ENCODE peak calls at places on chromosomes 2 and 18, in four cellular contexts. L is K562, E is SK-N-SH, X is HepG2. A is an unnamed sample.

GRCh38 chr2:198441246-198441645 is 636.9 kb downstream of the PLCL1 start:
- DNase-seq in L (no peak), E (no peak), X (no peak), A (peak)

GRCh38 chr2:128776461-128776971 is 457.8 kb upstream of the HS6ST1 start:
- DNase-seq in L (no peak), E (no peak), X (no peak), A (no peak)

GRCh38 chr2:172094319-172095145 is 8.2 kb downstream of the DLX2 start:
- DNase-seq in L (no peak), E (peak), X (no peak), A (no peak)

GRCh38 chr18:28115149-28115550 is 61.8 kb downstream of the CDH2 start:
- DNase-seq in L (no peak), E (no peak), X (peak), A (peak)

GRCh38 chr2:136238552-136239346 is 120.8 kb upstream of the CXCR4 start:
- DNase-seq in L (no peak), E (no peak), X (no peak), A (peak)

GRCh38 chr2:207235621-207236020 is 69.9 kb upstream of the KLF7 start:
- DNase-seq in L (no peak), E (no peak), X (no peak), A (no peak)

GRCh38 chr2:38159621-38160020 is 83.7 kb upstream of the CYP1B1 start:
- DNase-seq in L (no peak), E (no peak), X (no peak), A (no peak)

GRCh38 chr2:233032551-233033320 is at the start of gene NEU2:
- DNase-seq in L (no peak), E (no peak), X (no peak), A (no peak)

GRCh38 chr2:109067829-109068152 is 61.2 kb upstream of the SH3RF3 start:
- DNase-seq in L (no peak), E (no peak), X (no peak), A (no peak)

GRCh38 chr2:149451417-149452165 is 121.2 kb downstream of the LYPD6 start:
- DNase-seq in L (no peak), E (no peak), X (no peak), A (no peak)

GRCh38 chr2:201984800-201985525 is 48.7 kb upstream of the FZD7 start:
- DNase-seq in L (no peak), E (peak), X (no peak), A (no peak)

GRCh38 chr2:218782529-218782845 is 540 bp downstream of the CYP27A1 start:
- DNase-seq in L (no peak), E (no peak), X (peak), A (no peak)

GRCh38 chr2:128584296-128584900 is 265.7 kb upstream of the HS6ST1 start:
- DNase-seq in L (no peak), E (no peak), X (no peak), A (peak)

GRCh38 chr18:53070706-53071105 is 730.7 kb downstream of the DCC start:
- DNase-seq in L (no peak), E (no peak), X (no peak), A (no peak)

DNA sequence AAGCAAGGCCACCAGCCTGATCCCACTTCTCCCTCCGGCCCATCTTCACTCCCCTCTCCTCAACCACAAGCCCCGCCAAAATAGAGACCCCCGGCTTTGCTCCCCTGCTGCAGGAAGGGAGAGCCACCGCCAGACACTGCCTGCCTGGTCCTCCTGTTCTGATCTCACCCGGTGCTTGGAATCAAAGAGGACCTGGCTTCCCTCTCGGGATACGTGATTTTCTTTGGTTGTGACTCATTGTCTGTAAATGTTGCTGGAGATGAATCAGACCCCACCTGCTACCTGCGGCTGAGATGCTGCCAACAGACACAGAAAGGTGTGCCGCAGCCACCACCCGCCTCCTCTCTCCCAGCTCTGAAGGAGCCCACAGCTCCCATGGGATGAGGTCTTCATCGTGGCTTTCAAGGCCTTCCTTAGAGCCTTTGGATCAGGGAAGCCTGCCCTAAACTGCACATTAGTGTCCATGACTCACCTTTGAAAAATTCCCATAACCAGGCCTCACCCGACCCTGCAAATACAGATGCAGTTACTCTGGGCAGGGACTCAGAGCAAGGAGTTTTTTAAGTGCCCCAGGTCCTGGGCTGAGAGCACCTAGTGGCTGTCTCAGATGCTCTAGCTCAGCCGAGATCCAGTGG is 79.4 kb upstream of the ZNF532 start:
- DNase-seq in L (no peak), E (no peak), X (no peak), A (peak)
- TF ChIP-seq MXI1 in L (no peak), E (no peak), X (no peak), A (no peak)

DNA sequence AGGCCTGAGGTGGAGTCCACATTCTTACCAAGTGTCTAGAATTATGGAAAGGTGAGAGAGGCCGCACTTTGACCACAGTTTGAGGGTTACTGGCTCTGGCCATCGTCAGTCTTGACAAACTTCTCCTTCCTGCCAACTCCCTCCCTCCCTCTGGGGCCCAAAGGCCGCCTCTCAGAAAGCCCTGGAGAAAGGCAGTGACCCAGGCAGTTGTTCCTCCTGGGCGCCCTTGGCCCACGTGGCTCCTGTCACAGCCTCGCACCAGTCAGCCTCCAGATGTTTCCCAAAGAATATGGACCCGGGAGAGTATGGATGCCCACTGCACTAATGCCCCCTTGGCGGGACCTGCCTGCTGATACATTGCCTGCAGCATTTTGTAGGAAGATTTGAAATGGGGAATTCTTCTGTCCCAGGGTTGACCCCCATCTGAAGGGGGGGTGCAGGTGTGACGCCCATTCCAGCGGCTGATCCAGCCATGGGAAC is 61.7 kb downstream of the ASB1 start:
- DNase-seq in L (no peak), E (no peak), X (no peak), A (no peak)
- TF ChIP-seq MXI1 in L (no peak), E (no peak), X (no peak), A (no peak)

DNA sequence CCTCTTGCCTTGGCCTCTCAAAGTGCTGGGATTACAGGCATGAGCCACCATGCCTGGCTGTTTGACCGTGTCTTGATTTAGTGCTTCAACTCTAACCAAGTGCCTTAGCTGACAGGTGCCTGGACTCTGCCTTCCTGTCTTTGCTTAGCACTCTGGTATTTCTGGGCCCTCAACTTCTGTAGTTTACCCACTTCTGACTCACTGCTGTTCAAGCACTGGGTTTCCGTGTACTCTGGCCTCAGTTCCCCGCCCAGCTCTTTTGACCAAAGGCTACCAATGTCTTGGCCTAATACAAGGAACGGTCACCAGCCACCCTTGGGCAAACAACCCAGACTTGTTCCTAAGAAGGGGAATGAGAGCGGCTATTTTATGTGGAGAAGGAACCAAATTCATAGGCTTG is 35.7 kb upstream of the CABLES1 start:
- DNase-seq in L (no peak), E (no peak), X (peak), A (no peak)
- TF ChIP-seq MXI1 in L (no peak), E (no peak), X (no peak), A (no peak)

DNA sequence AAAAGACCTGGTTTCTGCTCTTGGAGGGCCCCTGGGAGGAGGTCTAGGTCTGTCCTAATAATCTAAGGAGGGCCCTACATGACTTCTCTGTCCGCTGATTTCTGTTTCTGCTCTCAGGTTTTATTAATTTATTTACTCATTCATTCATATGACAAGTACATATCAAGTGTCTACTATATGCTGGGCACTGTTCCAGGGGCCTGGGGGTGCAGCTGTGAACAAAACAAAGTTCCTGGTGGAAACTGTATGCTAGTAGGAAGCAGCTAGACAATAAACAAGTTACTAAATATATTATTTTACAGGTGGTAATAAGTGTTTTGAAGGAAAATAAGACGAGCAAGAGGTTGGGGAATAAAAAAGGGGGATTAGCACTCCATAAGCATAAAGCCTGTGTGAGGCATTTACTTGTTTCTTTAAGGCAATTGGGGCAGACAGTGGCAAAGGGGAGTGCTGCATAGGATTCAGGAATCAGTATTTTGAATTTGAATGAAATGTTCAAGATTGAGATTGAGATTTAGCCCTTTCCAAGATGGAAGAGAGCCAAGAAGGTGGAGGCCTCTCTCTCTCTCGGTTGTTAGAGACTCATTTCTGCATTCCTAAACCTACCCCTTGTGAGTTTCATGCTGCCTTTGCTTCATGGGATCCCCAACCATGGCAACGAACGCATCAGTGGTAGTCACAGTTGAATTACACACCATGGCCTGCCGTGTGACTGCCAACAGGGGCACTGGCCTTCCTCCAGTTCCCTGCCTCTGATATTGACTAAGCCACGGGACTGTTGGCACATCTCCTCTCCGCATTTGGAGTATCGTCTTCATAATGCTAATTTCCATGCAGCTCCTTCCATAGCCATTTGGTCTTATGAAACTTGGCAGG is 28.3 kb downstream of the DRC1 start:
- DNase-seq in L (no peak), E (no peak), X (no peak), A (no peak)
- TF ChIP-seq MXI1 in L (no peak), E (no peak), X (no peak), A (no peak)

DNA sequence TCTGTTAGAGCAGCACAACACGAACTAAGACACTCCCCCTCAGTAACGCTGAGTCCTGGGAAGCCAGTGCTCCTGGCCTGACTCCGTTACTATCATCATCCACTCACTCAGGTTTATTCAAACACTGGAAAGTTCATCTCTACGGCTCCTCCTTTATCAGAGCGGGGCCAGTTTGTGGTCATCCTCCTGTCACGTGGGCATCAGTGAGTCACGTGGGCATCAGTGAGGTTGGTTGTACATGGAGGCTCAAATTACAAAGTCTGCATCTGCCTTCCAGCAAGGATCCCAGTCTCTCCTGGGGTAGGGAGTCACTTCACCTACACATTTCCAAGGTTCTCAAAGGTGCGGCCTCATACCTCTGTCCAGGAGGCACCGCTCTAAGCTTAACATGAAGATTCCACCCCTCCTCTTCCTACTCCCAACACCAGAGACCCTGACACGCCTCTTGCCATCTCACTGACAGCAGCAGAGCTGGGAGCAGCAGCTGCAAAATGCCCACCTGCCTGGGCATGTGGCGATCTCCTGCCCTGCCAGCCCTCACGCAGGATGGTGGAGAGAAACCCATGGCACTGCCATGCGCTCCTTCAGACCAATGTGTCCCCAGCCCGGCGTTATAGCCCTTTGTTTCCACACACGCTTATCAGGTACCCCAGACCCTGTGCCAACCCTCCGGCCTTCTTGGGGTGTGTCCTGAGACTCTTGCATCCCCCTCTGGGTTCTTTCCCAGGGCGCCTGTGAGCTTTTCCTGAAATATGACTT is 99.2 kb upstream of the PTPRM start:
- DNase-seq in L (peak), E (no peak), X (peak), A (peak)
- TF ChIP-seq MXI1 in L (no peak), E (no peak), X (no peak), A (no peak)

GRCh38 chr18:70459251-70459650 is 170.4 kb downstream of the SOCS6 start:
- DNase-seq in L (no peak), E (no peak), X (no peak), A (no peak)

GRCh38 chr18:70457223-70457622 is 168.4 kb downstream of the SOCS6 start:
- DNase-seq in L (no peak), E (no peak), X (no peak), A (no peak)

GRCh38 chr18:70456376-70456775 is 167.5 kb downstream of the SOCS6 start:
- DNase-seq in L (no peak), E (no peak), X (no peak), A (no peak)

GRCh38 chr18:70459731-70460130 is 170.9 kb downstream of the SOCS6 start:
- DNase-seq in L (no peak), E (no peak), X (no peak), A (no peak)

GRCh38 chr18:70457788-70458187 is 168.9 kb downstream of the SOCS6 start:
- DNase-seq in L (no peak), E (no peak), X (no peak), A (no peak)
- TF ChIP-seq MXI1 in L (no peak), E (no peak), X (no peak), A (no peak)

GRCh38 chr2:101566632-101567228 is 91.8 kb upstream of the RFX8 start:
- DNase-seq in L (no peak), E (no peak), X (peak), A (no peak)

GRCh38 chr2:101568969-101569368 is 94.1 kb upstream of the RFX8 start:
- DNase-seq in L (no peak), E (no peak), X (no peak), A (no peak)

GRCh38 chr2:101574622-101575021 is 99.7 kb upstream of the RFX8 start:
- DNase-seq in L (no peak), E (no peak), X (no peak), A (no peak)

GRCh38 chr2:101570121-101570520 is 95.2 kb upstream of the RFX8 start:
- DNase-seq in L (no peak), E (no peak), X (no peak), A (no peak)

GRCh38 chr2:101571951-101572350 is 97.0 kb upstream of the RFX8 start:
- DNase-seq in L (no peak), E (no peak), X (no peak), A (no peak)
- TF ChIP-seq MXI1 in L (no peak), E (no peak), X (no peak), A (no peak)

GRCh38 chr2:23402205-23402740 is 17.3 kb downstream of the KLHL29 start:
- DNase-seq in L (no peak), E (no peak), X (no peak), A (no peak)

GRCh38 chr2:23400703-23401102 is 15.7 kb downstream of the KLHL29 start:
- DNase-seq in L (no peak), E (no peak), X (no peak), A (no peak)

GRCh38 chr2:23401427-23402204 is 16.6 kb downstream of the KLHL29 start:
- DNase-seq in L (no peak), E (no peak), X (no peak), A (no peak)

GRCh38 chr2:23399674-23400261 is 14.8 kb downstream of the KLHL29 start:
- DNase-seq in L (no peak), E (no peak), X (no peak), A (no peak)

DNA sequence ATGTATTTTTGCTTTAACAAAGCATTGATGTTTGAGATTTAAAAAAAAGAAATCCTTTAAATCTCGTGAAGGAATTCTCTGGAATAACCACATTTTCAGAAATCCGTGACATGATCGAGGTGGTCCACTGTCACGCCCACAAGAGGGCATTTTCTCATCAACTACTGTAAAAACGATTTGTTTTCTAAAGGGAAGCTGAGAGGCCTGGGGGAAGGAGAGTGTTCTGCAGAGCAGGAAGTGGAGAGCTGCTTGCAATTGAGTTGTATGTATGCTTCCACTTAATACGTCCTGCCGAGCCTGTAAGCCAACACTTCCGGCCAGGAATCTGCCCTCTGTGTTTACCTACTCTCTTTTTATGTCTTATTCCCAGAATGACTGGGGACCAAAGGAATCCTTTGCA is 19.4 kb downstream of the KLHL29 start:
- DNase-seq in L (no peak), E (peak), X (peak), A (peak)
- TF ChIP-seq MXI1 in L (no peak), E (peak), X (no peak), A (no peak)

A was measured in IMR-90.